ENCODE peak calls at places on chromosomes 11 and 22, in ten cellular contexts. N, I, U, D, V, C, B, E, S and O are unnamed samples.
A peak's percentile ranks its signal among the peaks of the same experiment; 100 is the strongest.

GRCh38 chr11:64525711-64526110 is 65.3 kb upstream of the SLC22A12 start:
- DNase-seq in N (no peak), I (no peak), U (no peak), D (no peak), V (peak; percentile 45), C (no peak), B (no peak), E (no peak), S (no peak), O (peak; percentile 9)

GRCh38 chr11:10324474-10324873 is 19.6 kb downstream of the ADM start:
- DNase-seq in N (no peak), I (no peak), U (no peak), D (no peak), V (no peak), C (peak; percentile 68), B (no peak), E (no peak), S (no peak), O (no peak)

GRCh38 chr11:2224254-2224653 is 46.1 kb downstream of the ASCL2 start:
- DNase-seq in N (no peak), I (no peak), U (no peak), D (no peak), V (no peak), C (no peak), B (no peak), E (no peak), S (no peak), O (no peak)

GRCh38 chr11:55652560-55652959 is 4.4 kb downstream of the OR4S2 start:
- DNase-seq in N (no peak), I (no peak), U (no peak), D (no peak), V (no peak), C (no peak), B (no peak), E (no peak), S (no peak), O (no peak)

GRCh38 chr11:92911478-92911877 is 58.0 kb upstream of the MTNR1B start:
- DNase-seq in N (no peak), I (no peak), U (no peak), D (no peak), V (no peak), C (no peak), B (no peak), E (no peak), S (no peak), O (no peak)

GRCh38 chr22:20423636-20424511 is 13.8 kb downstream of the SCARF2 start:
- DNase-seq in N (no peak), I (no peak), U (no peak), D (no peak), V (peak; percentile 60), C (no peak), B (no peak), E (no peak), S (no peak), O (no peak)

GRCh38 chr11:76626921-76627391 is 43.6 kb downstream of the LRRC32 start:
- DNase-seq in N (no peak), I (peak; percentile 1), U (no peak), D (no peak), V (no peak), C (peak; percentile 38), B (no peak), E (no peak), S (no peak), O (no peak)

GRCh38 chr11:83448686-83449085 is 162.5 kb upstream of the CCDC90B start:
- DNase-seq in N (no peak), I (no peak), U (no peak), D (no peak), V (no peak), C (no peak), B (no peak), E (no peak), S (no peak), O (no peak)

GRCh38 chr11:41177791-41178190 is 281.7 kb downstream of the LRRC4C start:
- DNase-seq in N (no peak), I (no peak), U (no peak), D (no peak), V (no peak), C (no peak), B (no peak), E (no peak), S (no peak), O (no peak)

GRCh38 chr11:59756496-59756840 is 1.3 kb downstream of the STX3 start:
- DNase-seq in N (no peak), I (no peak), U (no peak), D (no peak), V (no peak), C (no peak), B (no peak), E (no peak), S (no peak), O (no peak)

GRCh38 chr11:121476379-121477032 is 23.7 kb upstream of the SORL1-AS1 start:
- DNase-seq in N (no peak), I (no peak), U (no peak), D (no peak), V (no peak), C (no peak), B (no peak), E (no peak), S (peak; percentile 76), O (no peak)

GRCh38 chr11:129643031-129643721 is 172.5 kb upstream of the TMEM45B start:
- DNase-seq in N (no peak), I (no peak), U (no peak), D (no peak), V (no peak), C (peak; percentile 65), B (no peak), E (no peak), S (peak; percentile 93), O (no peak)

GRCh38 chr11:970319-970871 is 44.7 kb downstream of the AP2A2 start:
- DNase-seq in N (no peak), I (no peak), U (no peak), D (peak; percentile 17), V (no peak), C (no peak), B (no peak), E (no peak), S (no peak), O (no peak)

GRCh38 chr11:2993000-2993330 is 836 bp upstream of the NAP1L4 start:
- DNase-seq in N (no peak), I (no peak), U (no peak), D (no peak), V (no peak), C (no peak), B (peak; percentile 45), E (no peak), S (no peak), O (no peak)

GRCh38 chr22:45102896-45103420 is 60.8 kb upstream of the NUP50 start:
- DNase-seq in N (no peak), I (no peak), U (no peak), D (no peak), V (no peak), C (no peak), B (no peak), E (no peak), S (no peak), O (no peak)

GRCh38 chr22:45104313-45104712 is 59.4 kb upstream of the NUP50 start:
- DNase-seq in N (no peak), I (no peak), U (no peak), D (no peak), V (no peak), C (no peak), B (no peak), E (no peak), S (no peak), O (no peak)

GRCh38 chr22:45101828-45102227 is 61.9 kb upstream of the NUP50 start:
- DNase-seq in N (no peak), I (peak; percentile 50), U (peak; percentile 58), D (no peak), V (no peak), C (peak; percentile 81), B (no peak), E (no peak), S (peak; percentile 59), O (no peak)

GRCh38 chr22:45105281-45105700 is 58.4 kb upstream of the NUP50 start:
- DNase-seq in N (no peak), I (no peak), U (no peak), D (no peak), V (no peak), C (peak; percentile 65), B (no peak), E (no peak), S (peak; percentile 74), O (no peak)

GRCh38 chr22:45103756-45104155 is 60.0 kb upstream of the NUP50 start:
- DNase-seq in N (no peak), I (no peak), U (no peak), D (no peak), V (no peak), C (no peak), B (no peak), E (no peak), S (no peak), O (no peak)
- TF ChIP-seq CTCF in N (no peak), I (no peak), U (no peak), D (no peak), V (no peak), C (peak; percentile 51), B (no peak), E (no peak), S (no peak), O (no peak)

DNA sequence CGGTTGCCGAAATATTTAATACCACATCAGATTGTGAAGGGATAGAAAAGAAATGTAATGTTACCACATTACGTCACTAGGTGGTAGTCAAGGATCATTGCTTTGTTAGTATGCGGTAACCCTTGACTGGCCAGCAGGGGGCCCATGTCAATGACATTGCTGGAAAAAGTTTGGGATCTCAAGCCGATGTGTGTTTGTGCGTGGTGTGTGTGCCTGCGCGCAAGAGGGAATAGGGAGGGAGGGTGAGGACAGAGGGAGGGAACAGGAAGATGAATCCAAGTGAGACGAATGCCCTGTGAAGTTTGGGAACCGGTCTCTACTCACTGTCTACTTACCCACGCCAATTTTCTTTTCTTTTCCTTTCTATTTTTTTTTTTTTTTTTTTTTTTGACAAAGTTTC is 10.7 kb upstream of the MRGPRX2 start:
- DNase-seq in N (no peak), I (peak; percentile 74), U (peak; percentile 75), D (peak; percentile 81), V (peak; percentile 81), C (peak; percentile 85), B (peak; percentile 76), E (peak; percentile 53), S (peak; percentile 60), O (peak; percentile 59)
- TF ChIP-seq CTCF in N (peak; percentile 71), I (peak; percentile 97), U (peak; percentile 87), D (peak; percentile 96), V (peak; percentile 89), C (peak; percentile 99), B (peak; percentile 95), E (peak; percentile 98), S (peak; percentile 98), O (no peak)

DNA sequence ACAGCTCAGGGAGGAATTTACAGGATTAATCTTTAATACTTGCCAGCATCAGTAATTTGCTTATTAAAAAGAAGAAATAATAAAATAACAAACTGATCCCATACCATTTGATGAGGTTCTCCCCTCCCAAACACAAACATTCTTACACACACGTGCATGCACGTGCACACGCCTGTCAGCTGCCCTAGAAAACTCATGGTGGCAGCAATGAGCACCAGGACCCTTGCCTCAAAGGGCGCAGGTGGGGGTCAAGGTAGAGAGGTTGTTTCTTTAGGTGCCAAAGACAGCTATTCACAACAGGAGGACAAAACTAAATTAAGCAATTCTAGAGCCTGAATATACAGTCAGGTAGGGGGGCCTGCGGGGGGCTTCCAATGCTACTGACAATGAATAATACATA is 219.3 kb downstream of the BUD13 start:
- DNase-seq in N (no peak), I (no peak), U (no peak), D (no peak), V (no peak), C (no peak), B (no peak), E (no peak), S (no peak), O (no peak)
- TF ChIP-seq CTCF in N (no peak), I (no peak), U (no peak), D (no peak), V (no peak), C (no peak), B (no peak), E (no peak), S (no peak), O (no peak)

GRCh38 chr22:41619979-41620645 is 731 bp downstream of the DESI1 start:
- DNase-seq in N (no peak), I (peak; percentile 39), U (peak; percentile 14), D (peak; percentile 62), V (peak; percentile 75), C (no peak), B (peak; percentile 58), E (peak; percentile 46), S (peak; percentile 38), O (no peak)
- TF ChIP-seq CTCF in N (no peak), I (no peak), U (no peak), D (no peak), V (no peak), C (peak; percentile 10), B (no peak), E (no peak), S (no peak), O (no peak)